ENCODE peak calls at places on chromosomes 16 and 17, in ten cellular contexts. E, P, H, L, V, T, F, U, A and J are unnamed samples.

GRCh38 chr17:78940708-78941107 is 15.5 kb upstream of the TIMP2 start:
- DNase-seq in H (no peak), V (no peak), T (no peak), F (no peak), A (no peak), L (no peak), P (no peak), U (no peak), E (no peak), J (no peak)

GRCh38 chr16:700684-701584 is 4.7 kb downstream of the FBXL16 start:
- DNase-seq in H (peak), T (no peak), L (peak), U (no peak), F (no peak), P (no peak), E (peak), V (no peak), A (peak), J (peak)

GRCh38 chr16:87538594-87538993 is 45.8 kb upstream of the ZCCHC14 start:
- DNase-seq in F (no peak), H (no peak), U (no peak), P (no peak), L (peak), V (no peak), T (no peak), A (no peak), E (peak), J (no peak)

GRCh38 chr16:4260360-4260759 is 12.5 kb downstream of the TFAP4 start:
- DNase-seq in F (no peak), A (no peak), V (no peak), U (no peak), P (no peak), H (no peak), T (no peak), E (no peak), L (no peak), J (no peak)

GRCh38 chr16:3188925-3189825 is 1.2 kb downstream of the OR1F1 start:
- DNase-seq in V (peak), P (no peak), L (no peak), A (no peak), E (peak), U (no peak), H (peak), T (no peak), F (no peak), J (no peak)

GRCh38 chr16:88730632-88731607 is 24.6 kb downstream of the CTU2 start:
- DNase-seq in E (no peak), F (no peak), T (no peak), V (no peak), A (no peak), P (no peak), L (no peak), H (no peak), U (no peak), J (no peak)

GRCh38 chr16:4393243-4393606 is 21.6 kb downstream of the VASN start:
- DNase-seq in P (no peak), H (no peak), F (no peak), E (no peak), U (no peak), V (no peak), A (no peak), L (peak), T (peak), J (peak)

GRCh38 chr16:68417711-68418301 is 30.5 kb downstream of the SMPD3 start:
- DNase-seq in P (peak), A (peak), U (peak), V (no peak), F (no peak), T (no peak), L (no peak), E (peak), H (peak), J (no peak)

GRCh38 chr17:65589321-65589720 is 27.9 kb upstream of the AXIN2 start:
- DNase-seq in H (no peak), E (no peak), U (no peak), A (no peak), T (no peak), P (no peak), F (no peak), L (no peak), V (no peak), J (peak)

GRCh38 chr16:35208001-35208935 is 1748.9 kb downstream of the TP53TG3F start:
- DNase-seq in V (no peak), E (no peak), U (no peak), H (no peak), L (no peak), T (no peak), F (no peak), P (no peak), A (no peak), J (no peak)

GRCh38 chr16:88354229-88355092 is 28.3 kb upstream of the ZNF469 start:
- DNase-seq in T (no peak), U (no peak), A (no peak), E (no peak), P (no peak), L (no peak), H (no peak), F (no peak), V (no peak), J (no peak)

GRCh38 chr16:70688266-70688742 is 2.5 kb upstream of the MTSS2 start:
- DNase-seq in E (no peak), P (no peak), T (peak), L (peak), V (no peak), F (peak), U (no peak), H (no peak), A (no peak), J (peak)

GRCh38 chr16:86836503-86837125 is 258.3 kb downstream of the FOXL1 start:
- DNase-seq in F (no peak), V (no peak), P (no peak), A (no peak), L (peak), E (no peak), H (no peak), U (no peak), T (no peak), J (peak)

GRCh38 chr16:52446076-52446475 is 100.9 kb downstream of the TOX3 start:
- DNase-seq in L (no peak), E (no peak), F (peak), A (no peak), H (no peak), P (no peak), U (no peak), T (no peak), V (no peak), J (no peak)

GRCh38 chr16:79887541-79888540 is 287.3 kb upstream of the MAF start:
- DNase-seq in V (no peak), A (no peak), U (no peak), E (no peak), P (no peak), T (no peak), L (no peak), H (no peak), F (no peak), J (no peak)

GRCh38 chr17:61494325-61495160 is 42.3 kb downstream of the TBX4 start:
- DNase-seq in F (no peak), E (no peak), V (no peak), H (no peak), L (no peak), A (no peak), P (no peak), U (no peak), T (no peak), J (no peak)

GRCh38 chr17:61420128-61420527 is 20.5 kb downstream of the TBX2 start:
- DNase-seq in U (no peak), F (no peak), L (no peak), E (no peak), T (no peak), P (no peak), H (no peak), V (no peak), A (no peak), J (no peak)

GRCh38 chr17:78476973-78477372 is 98.5 kb downstream of the PGS1 start:
- DNase-seq in P (no peak), T (no peak), L (no peak), A (no peak), V (no peak), U (no peak), F (no peak), H (no peak), E (no peak), J (no peak)

GRCh38 chr16:68272501-68273209 is 8.3 kb downstream of the SLC7A6 start:
- DNase-seq in H (no peak), A (peak), L (no peak), U (peak), P (no peak), V (no peak), E (no peak), F (no peak), T (no peak), J (no peak)

GRCh38 chr17:27520571-27521185 is 64.4 kb downstream of the KSR1 start:
- DNase-seq in F (peak), U (no peak), V (peak), H (no peak), T (no peak), A (no peak), L (no peak), P (no peak), E (no peak), J (no peak)

GRCh38 chr17:1718362-1719165 is 5.9 kb upstream of the WDR81 start:
- DNase-seq in H (no peak), F (no peak), E (no peak), A (no peak), P (no peak), U (no peak), L (no peak), V (no peak), T (peak), J (no peak)

GRCh38 chr17:78179372-78179771 is 7.5 kb downstream of the TK1 start:
- DNase-seq in V (no peak), H (no peak), U (no peak), F (no peak), L (peak), A (no peak), P (no peak), E (no peak), T (peak), J (peak)

GRCh38 chr16:6177781-6178180 is 1080.2 kb upstream of the EEF2KMT start:
- DNase-seq in H (no peak), E (no peak), P (no peak), F (no peak), A (no peak), V (no peak), T (no peak), U (no peak), L (no peak), J (no peak)

GRCh38 chr17:79535728-79536025 is 75.2 kb downstream of the RBFOX3 start:
- DNase-seq in T (no peak), P (no peak), A (no peak), F (no peak), U (no peak), E (no peak), H (no peak), L (no peak), V (no peak), J (no peak)

GRCh38 chr17:76718516-76718915 is 7.8 kb upstream of the MXRA7 start:
- DNase-seq in P (no peak), A (no peak), V (no peak), H (no peak), E (no peak), T (no peak), L (no peak), U (no peak), F (no peak), J (no peak)

GRCh38 chr17:68310141-68310540 is 18.8 kb downstream of the ARSG start:
- DNase-seq in F (no peak), U (peak), L (no peak), T (no peak), V (no peak), H (no peak), P (no peak), A (no peak), E (peak), J (no peak)

GRCh38 chr16:73047221-73047535 is 750 bp downstream of the ZFHX3 start:
- DNase-seq in V (no peak), A (no peak), T (no peak), F (no peak), P (no peak), U (no peak), E (no peak), H (no peak), L (peak), J (peak)

GRCh38 chr16:83887088-83887487 is 11.8 kb upstream of the MLYCD start:
- DNase-seq in L (no peak), V (peak), U (no peak), T (no peak), F (peak), P (no peak), H (no peak), E (no peak), A (no peak), J (peak)

GRCh38 chr17:7588553-7589203 is 1.2 kb downstream of the SOX15 start:
- DNase-seq in E (no peak), L (no peak), A (no peak), V (no peak), P (no peak), F (no peak), U (no peak), H (no peak), T (peak), J (no peak)

GRCh38 chr17:2034806-2035548 is 5.0 kb downstream of the DPH1 start:
- DNase-seq in P (no peak), F (no peak), U (no peak), E (no peak), L (peak), T (no peak), H (no peak), A (no peak), V (no peak), J (peak)

GRCh38 chr17:56184650-56185049 is 31.4 kb downstream of the ANKFN1 start:
- DNase-seq in L (no peak), F (no peak), U (no peak), P (no peak), E (no peak), V (no peak), T (no peak), H (no peak), A (no peak), J (peak)

GRCh38 chr17:57084361-57084801 is 665 bp upstream of the AKAP1 start:
- DNase-seq in A (no peak), T (no peak), P (no peak), U (no peak), H (no peak), E (no peak), V (peak), F (no peak), L (peak), J (no peak)

GRCh38 chr16:21197115-21197514 is 14.3 kb downstream of the ZP2 start:
- DNase-seq in L (no peak), U (no peak), P (no peak), E (no peak), F (no peak), H (no peak), A (no peak), V (peak), T (no peak), J (no peak)

GRCh38 chr16:10688726-10689125 is 6.0 kb downstream of the TEKT5 start:
- DNase-seq in T (no peak), F (no peak), L (no peak), P (no peak), U (no peak), V (no peak), A (no peak), E (no peak), H (no peak), J (no peak)

GRCh38 chr17:45221081-45221996 is at the start of gene FMNL1:
- DNase-seq in E (peak), U (peak), A (peak), V (peak), P (no peak), F (no peak), T (peak), H (peak), L (peak), J (peak)

GRCh38 chr17:82226809-82227628 is 1.8 kb upstream of the SLC16A3 start:
- DNase-seq in H (no peak), P (no peak), V (no peak), A (no peak), E (no peak), T (peak), F (no peak), U (no peak), L (no peak), J (no peak)

GRCh38 chr16:27786221-27786848 is 236.4 kb downstream of the KATNIP start:
- DNase-seq in U (no peak), A (no peak), P (no peak), V (no peak), E (no peak), H (no peak), F (no peak), L (no peak), T (no peak), J (no peak)